ENCODE peak calls at places on chromosomes 12 and 14, in nine cellular contexts. One of them, this sample, is unnamed.

GRCh38 chr14:73252491-73253322 is 15.4 kb downstream of the PAPLN start:
- DNase-seq in tibial nerve: no peak
- DNase-seq in foreskin keratinocyte: no peak
- DNase-seq in neural progenitor cell: no peak
- DNase-seq in psoas muscle: peak; percentile 48
- DNase-seq in suprapubic skin: no peak
- DNase-seq in CD8-positive, alpha-beta T cell: no peak
- DNase-seq in heart left ventricle: no peak
- DNase-seq in SJCRH30: no peak
- DNase-seq in this sample: no peak

GRCh38 chr14:35534884-35535793 is 1.2 kb downstream of the INSM2 start:
- DNase-seq in neural progenitor cell: peak; percentile 91
- DNase-seq in CD8-positive, alpha-beta T cell: peak; percentile 69
- DNase-seq in foreskin keratinocyte: peak; percentile 22
- DNase-seq in psoas muscle: peak; percentile 76
- DNase-seq in heart left ventricle: peak; percentile 68
- DNase-seq in SJCRH30: peak; percentile 61
- DNase-seq in suprapubic skin: no peak
- DNase-seq in tibial nerve: no peak
- DNase-seq in this sample: peak; percentile 82

GRCh38 chr12:109292342-109292711 is 16.8 kb downstream of the FOXN4 start:
- DNase-seq in tibial nerve: no peak
- DNase-seq in psoas muscle: no peak
- DNase-seq in suprapubic skin: no peak
- DNase-seq in foreskin keratinocyte: no peak
- DNase-seq in neural progenitor cell: no peak
- DNase-seq in SJCRH30: no peak
- DNase-seq in CD8-positive, alpha-beta T cell: no peak
- DNase-seq in heart left ventricle: no peak
- DNase-seq in this sample: no peak

GRCh38 chr14:58944226-58944769 is 244.2 kb upstream of the DAAM1 start:
- DNase-seq in SJCRH30: peak; percentile 6
- DNase-seq in suprapubic skin: no peak
- DNase-seq in CD8-positive, alpha-beta T cell: no peak
- DNase-seq in neural progenitor cell: peak; percentile 29
- DNase-seq in heart left ventricle: no peak
- DNase-seq in tibial nerve: no peak
- DNase-seq in foreskin keratinocyte: no peak
- DNase-seq in psoas muscle: no peak
- DNase-seq in this sample: no peak

GRCh38 chr12:46944771-46945170 is 119.0 kb upstream of the SLC38A4 start:
- DNase-seq in neural progenitor cell: no peak
- DNase-seq in CD8-positive, alpha-beta T cell: no peak
- DNase-seq in suprapubic skin: no peak
- DNase-seq in SJCRH30: no peak
- DNase-seq in foreskin keratinocyte: no peak
- DNase-seq in tibial nerve: no peak
- DNase-seq in heart left ventricle: no peak
- DNase-seq in psoas muscle: no peak
- DNase-seq in this sample: no peak

GRCh38 chr14:102187044-102187443 is 47.3 kb downstream of the WDR20 start:
- DNase-seq in foreskin keratinocyte: peak; percentile 23
- DNase-seq in tibial nerve: no peak
- DNase-seq in heart left ventricle: no peak
- DNase-seq in CD8-positive, alpha-beta T cell: no peak
- DNase-seq in neural progenitor cell: no peak
- DNase-seq in SJCRH30: no peak
- DNase-seq in suprapubic skin: no peak
- DNase-seq in psoas muscle: no peak
- DNase-seq in this sample: no peak

GRCh38 chr12:5965950-5966383 is 20.9 kb upstream of the ANO2 start:
- DNase-seq in tibial nerve: no peak
- DNase-seq in foreskin keratinocyte: no peak
- DNase-seq in heart left ventricle: peak; percentile 39
- DNase-seq in suprapubic skin: no peak
- DNase-seq in SJCRH30: peak; percentile 40
- DNase-seq in CD8-positive, alpha-beta T cell: peak; percentile 63
- DNase-seq in psoas muscle: no peak
- DNase-seq in neural progenitor cell: peak; percentile 84
- DNase-seq in this sample: peak; percentile 76

GRCh38 chr12:57006809-57007475 is 596 bp upstream of the ZBTB39 start:
- DNase-seq in heart left ventricle: no peak
- DNase-seq in SJCRH30: no peak
- DNase-seq in tibial nerve: no peak
- DNase-seq in neural progenitor cell: no peak
- DNase-seq in foreskin keratinocyte: no peak
- DNase-seq in psoas muscle: no peak
- DNase-seq in suprapubic skin: no peak
- DNase-seq in CD8-positive, alpha-beta T cell: no peak
- DNase-seq in this sample: no peak

GRCh38 chr14:26897186-26897585 is 299.4 kb upstream of the NOVA1 start:
- DNase-seq in CD8-positive, alpha-beta T cell: no peak
- DNase-seq in foreskin keratinocyte: no peak
- DNase-seq in psoas muscle: no peak
- DNase-seq in suprapubic skin: no peak
- DNase-seq in neural progenitor cell: no peak
- DNase-seq in heart left ventricle: no peak
- DNase-seq in SJCRH30: no peak
- DNase-seq in tibial nerve: no peak
- DNase-seq in this sample: no peak

GRCh38 chr12:26124491-26125450 is at the start of gene BHLHE41:
- DNase-seq in tibial nerve: peak; percentile 63
- DNase-seq in SJCRH30: peak; percentile 53
- DNase-seq in foreskin keratinocyte: no peak
- DNase-seq in heart left ventricle: peak; percentile 85
- DNase-seq in suprapubic skin: peak; percentile 88
- DNase-seq in CD8-positive, alpha-beta T cell: no peak
- DNase-seq in psoas muscle: peak; percentile 93
- DNase-seq in neural progenitor cell: peak; percentile 76
- DNase-seq in this sample: peak; percentile 93

GRCh38 chr12:14256139-14256538 is 109.3 kb upstream of the ATF7IP start:
- DNase-seq in CD8-positive, alpha-beta T cell: peak; percentile 63
- DNase-seq in neural progenitor cell: no peak
- DNase-seq in psoas muscle: no peak
- DNase-seq in heart left ventricle: no peak
- DNase-seq in tibial nerve: no peak
- DNase-seq in SJCRH30: no peak
- DNase-seq in suprapubic skin: no peak
- DNase-seq in foreskin keratinocyte: no peak
- DNase-seq in this sample: no peak

GRCh38 chr12:38817942-38818341 is 87.4 kb downstream of the CPNE8 start:
- DNase-seq in tibial nerve: no peak
- DNase-seq in CD8-positive, alpha-beta T cell: no peak
- DNase-seq in foreskin keratinocyte: no peak
- DNase-seq in heart left ventricle: no peak
- DNase-seq in suprapubic skin: no peak
- DNase-seq in neural progenitor cell: no peak
- DNase-seq in SJCRH30: no peak
- DNase-seq in psoas muscle: no peak
- DNase-seq in this sample: no peak

GRCh38 chr12:47938093-47938492 is 25.3 kb upstream of the TMEM106C start:
- DNase-seq in psoas muscle: no peak
- DNase-seq in CD8-positive, alpha-beta T cell: no peak
- DNase-seq in tibial nerve: no peak
- DNase-seq in neural progenitor cell: no peak
- DNase-seq in SJCRH30: no peak
- DNase-seq in foreskin keratinocyte: no peak
- DNase-seq in heart left ventricle: no peak
- DNase-seq in suprapubic skin: no peak
- DNase-seq in this sample: no peak

GRCh38 chr14:74085828-74086227 is 1.1 kb downstream of the LIN52 start:
- DNase-seq in psoas muscle: no peak
- DNase-seq in foreskin keratinocyte: no peak
- DNase-seq in neural progenitor cell: no peak
- DNase-seq in SJCRH30: no peak
- DNase-seq in CD8-positive, alpha-beta T cell: no peak
- DNase-seq in heart left ventricle: no peak
- DNase-seq in tibial nerve: no peak
- DNase-seq in suprapubic skin: no peak
- DNase-seq in this sample: no peak

GRCh38 chr12:20370841-20371240 is 2.5 kb downstream of the PDE3A start:
- DNase-seq in tibial nerve: no peak
- DNase-seq in SJCRH30: no peak
- DNase-seq in heart left ventricle: no peak
- DNase-seq in psoas muscle: no peak
- DNase-seq in suprapubic skin: no peak
- DNase-seq in foreskin keratinocyte: no peak
- DNase-seq in CD8-positive, alpha-beta T cell: no peak
- DNase-seq in neural progenitor cell: no peak
- DNase-seq in this sample: no peak

GRCh38 chr12:20370001-20370381 is 1.7 kb downstream of the PDE3A start:
- DNase-seq in psoas muscle: no peak
- DNase-seq in neural progenitor cell: peak; percentile 32
- DNase-seq in tibial nerve: no peak
- DNase-seq in foreskin keratinocyte: no peak
- DNase-seq in heart left ventricle: peak; percentile 41
- DNase-seq in suprapubic skin: no peak
- DNase-seq in CD8-positive, alpha-beta T cell: no peak
- DNase-seq in SJCRH30: peak; percentile 19
- DNase-seq in this sample: peak; percentile 71

GRCh38 chr12:20374775-20375174 is 6.4 kb downstream of the PDE3A start:
- DNase-seq in CD8-positive, alpha-beta T cell: no peak
- DNase-seq in SJCRH30: no peak
- DNase-seq in psoas muscle: no peak
- DNase-seq in heart left ventricle: no peak
- DNase-seq in neural progenitor cell: no peak
- DNase-seq in foreskin keratinocyte: no peak
- DNase-seq in suprapubic skin: no peak
- DNase-seq in tibial nerve: no peak
- DNase-seq in this sample: no peak

GRCh38 chr12:20369164-20370000 is 1.0 kb downstream of the PDE3A start:
- DNase-seq in CD8-positive, alpha-beta T cell: no peak
- DNase-seq in tibial nerve: peak; percentile 44
- DNase-seq in suprapubic skin: peak; percentile 81
- DNase-seq in heart left ventricle: peak; percentile 82
- DNase-seq in foreskin keratinocyte: no peak
- DNase-seq in psoas muscle: peak; percentile 78
- DNase-seq in neural progenitor cell: peak; percentile 77
- DNase-seq in SJCRH30: peak; percentile 83
- DNase-seq in this sample: peak; percentile 87

GRCh38 chr12:20372326-20373097 is 4.2 kb downstream of the PDE3A start:
- DNase-seq in CD8-positive, alpha-beta T cell: no peak
- DNase-seq in psoas muscle: no peak
- DNase-seq in SJCRH30: no peak
- DNase-seq in heart left ventricle: no peak
- DNase-seq in foreskin keratinocyte: no peak
- DNase-seq in suprapubic skin: no peak
- DNase-seq in tibial nerve: no peak
- DNase-seq in neural progenitor cell: no peak
- DNase-seq in this sample: no peak
- H3K27ac ChIP-seq in CD8-positive, alpha-beta T cell: no peak overlapping the region
- H3K27ac ChIP-seq in psoas muscle: no peak overlapping the region
- H3K27ac ChIP-seq in SJCRH30: no peak overlapping the region
- H3K27ac ChIP-seq in heart left ventricle: peak overlapping the region; percentile 95
- H3K27ac ChIP-seq in foreskin keratinocyte: no peak overlapping the region
- H3K27ac ChIP-seq in suprapubic skin: no peak overlapping the region
- H3K27ac ChIP-seq in tibial nerve: no peak overlapping the region
- H3K27ac ChIP-seq in neural progenitor cell: no peak overlapping the region
- H3K27ac ChIP-seq in this sample: no peak overlapping the region

DNA sequence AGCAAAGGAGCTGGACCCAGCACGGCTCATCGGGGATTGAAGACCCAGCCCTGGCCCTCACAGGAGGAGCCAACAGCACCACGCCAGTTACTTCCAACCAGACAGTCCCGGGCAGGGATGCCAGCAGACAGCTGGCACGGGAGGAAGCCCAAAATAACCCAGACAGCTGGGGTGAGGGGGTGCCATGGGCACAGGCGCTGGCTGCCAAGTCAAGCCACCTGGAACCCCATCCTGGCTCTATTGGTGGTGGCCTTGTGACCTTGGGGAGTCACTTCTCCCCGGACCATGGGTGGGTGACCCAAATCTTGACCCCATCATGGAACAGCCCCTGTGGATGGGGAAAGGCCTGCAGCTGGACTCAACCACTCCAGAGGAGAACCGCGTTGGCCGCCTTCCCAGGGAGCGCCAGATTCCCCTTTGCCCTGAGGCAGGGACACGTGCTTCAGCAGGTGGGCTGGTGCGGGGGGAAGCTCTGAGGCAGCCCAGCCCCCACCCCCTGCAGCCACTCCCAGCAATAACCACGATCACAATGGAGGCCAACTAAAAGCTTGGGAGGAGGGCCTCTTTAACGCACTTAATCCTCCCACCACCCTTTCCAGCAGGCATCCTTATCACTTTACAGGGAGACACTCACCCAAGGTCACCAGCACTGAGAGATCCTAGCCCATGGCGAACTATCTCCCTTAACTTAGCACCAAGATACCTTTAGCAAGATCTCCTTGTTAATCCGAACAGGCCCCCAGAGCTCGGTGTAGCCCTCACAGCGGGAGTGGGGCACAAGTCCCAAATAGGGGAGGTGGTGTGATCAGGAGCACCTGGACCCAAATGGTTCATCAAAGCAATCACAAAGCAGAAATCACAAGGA is 4.7 kb upstream of the RHOF start:
- DNase-seq in tibial nerve: peak; percentile 54
- DNase-seq in suprapubic skin: no peak
- DNase-seq in CD8-positive, alpha-beta T cell: no peak
- DNase-seq in SJCRH30: peak; percentile 90
- DNase-seq in neural progenitor cell: peak; percentile 65
- DNase-seq in foreskin keratinocyte: no peak
- DNase-seq in psoas muscle: peak; percentile 92
- DNase-seq in heart left ventricle: peak; percentile 84
- DNase-seq in this sample: peak; percentile 92
- H3K4me1 ChIP-seq in tibial nerve: peaks cover 67% of the 10 kb centered on the region
- H3K4me1 ChIP-seq in suprapubic skin: peaks cover 69% of the 10 kb centered on the region
- H3K4me1 ChIP-seq in CD8-positive, alpha-beta T cell: peaks cover 38% of the 10 kb centered on the region
- H3K4me1 ChIP-seq in SJCRH30: peaks cover 44% of the 10 kb centered on the region
- H3K4me1 ChIP-seq in neural progenitor cell: peaks cover 25% of the 10 kb centered on the region
- H3K4me1 ChIP-seq in foreskin keratinocyte: peaks cover 17% of the 10 kb centered on the region
- H3K4me1 ChIP-seq in psoas muscle: peaks cover 52% of the 10 kb centered on the region
- H3K4me1 ChIP-seq in heart left ventricle: peaks cover 20% of the 10 kb centered on the region
- H3K4me1 ChIP-seq in this sample: peaks cover 7% of the 10 kb centered on the region

GRCh38 chr12:51834411-51834810 is 14.1 kb downstream of the FIGNL2 start:
- DNase-seq in SJCRH30: no peak
- DNase-seq in heart left ventricle: no peak
- DNase-seq in foreskin keratinocyte: no peak
- DNase-seq in CD8-positive, alpha-beta T cell: no peak
- DNase-seq in tibial nerve: no peak
- DNase-seq in suprapubic skin: no peak
- DNase-seq in psoas muscle: no peak
- DNase-seq in neural progenitor cell: no peak
- DNase-seq in this sample: no peak
- H3K27ac ChIP-seq in SJCRH30: no peak overlapping the region
- H3K27ac ChIP-seq in heart left ventricle: no peak overlapping the region
- H3K27ac ChIP-seq in foreskin keratinocyte: no peak overlapping the region
- H3K27ac ChIP-seq in CD8-positive, alpha-beta T cell: no peak overlapping the region
- H3K27ac ChIP-seq in tibial nerve: no peak overlapping the region
- H3K27ac ChIP-seq in suprapubic skin: no peak overlapping the region
- H3K27ac ChIP-seq in psoas muscle: no peak overlapping the region
- H3K27ac ChIP-seq in neural progenitor cell: no peak overlapping the region
- H3K27ac ChIP-seq in this sample: no peak overlapping the region

DNA sequence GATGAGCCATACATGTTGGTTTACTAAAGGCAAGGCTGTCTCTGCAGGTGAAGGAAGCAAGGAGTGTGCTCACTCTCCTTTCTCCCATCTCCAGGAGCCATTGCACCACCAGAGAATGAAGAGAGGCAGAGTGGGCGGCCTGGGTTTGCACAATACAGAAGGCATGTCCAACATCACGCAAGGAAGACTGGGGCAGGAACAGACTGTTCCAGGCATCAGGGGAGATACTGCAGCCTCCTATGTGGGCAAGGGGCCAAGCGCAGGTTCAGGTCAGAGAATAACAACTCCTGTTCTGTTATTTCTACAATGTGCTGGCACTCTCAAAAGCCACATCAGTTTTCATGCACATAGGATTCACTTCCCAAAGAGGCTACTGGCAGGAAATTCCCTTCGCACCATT is 1.7 kb upstream of the TMEM229B start:
- DNase-seq in foreskin keratinocyte: no peak
- DNase-seq in heart left ventricle: no peak
- DNase-seq in psoas muscle: no peak
- DNase-seq in SJCRH30: no peak
- DNase-seq in CD8-positive, alpha-beta T cell: no peak
- DNase-seq in tibial nerve: no peak
- DNase-seq in neural progenitor cell: no peak
- DNase-seq in suprapubic skin: no peak
- DNase-seq in this sample: no peak
- H3K4me1 ChIP-seq in foreskin keratinocyte: no peaks in the 10 kb centered on the region
- H3K4me1 ChIP-seq in heart left ventricle: no peaks in the 10 kb centered on the region
- H3K4me1 ChIP-seq in psoas muscle: peaks cover 13% of the 10 kb centered on the region
- H3K4me1 ChIP-seq in SJCRH30: peaks cover 3% of the 10 kb centered on the region
- H3K4me1 ChIP-seq in CD8-positive, alpha-beta T cell: peaks cover 33% of the 10 kb centered on the region
- H3K4me1 ChIP-seq in tibial nerve: no peaks in the 10 kb centered on the region
- H3K4me1 ChIP-seq in neural progenitor cell: peaks cover 12% of the 10 kb centered on the region
- H3K4me1 ChIP-seq in suprapubic skin: peaks cover 7% of the 10 kb centered on the region
- H3K4me1 ChIP-seq in this sample: no peaks in the 10 kb centered on the region

This sample was measured in right cardiac atrium.